ENCODE peak calls at places on chromosomes 4 and X, in five cellular contexts. B is CD8-positive, alpha-beta T cell; H is fibroblast of mammary gland; L is lung; X is cardiac fibroblast. R is an unnamed sample.

GRCh38 chr4:45568694-45569093 is 555.2 kb downstream of the GABRG1 start:
- DNase-seq in L (no peak), H (no peak), B (no peak), X (no peak), R (no peak)

GRCh38 chrX:102964941-102965340 is 27.9 kb downstream of the RAB40AL start:
- DNase-seq in B (no peak), X (no peak), H (no peak), L (no peak), R (no peak)

GRCh38 chr4:158571736-158572135 is 50.1 kb downstream of the RXFP1 start:
- DNase-seq in H (no peak), X (no peak), B (no peak), L (no peak), R (no peak)

GRCh38 chr4:175054980-175055379 is 136.8 kb downstream of the ADAM29 start:
- DNase-seq in B (no peak), L (no peak), X (no peak), H (no peak), R (peak)

GRCh38 chrX:42967681-42968080 is 189.7 kb upstream of the PPP1R2C start:
- DNase-seq in L (no peak), X (no peak), B (no peak), H (no peak), R (no peak)

GRCh38 chrX:11449613-11450012 is 156.4 kb downstream of the AMELX start:
- DNase-seq in B (no peak), L (no peak), H (no peak), X (no peak), R (no peak)

GRCh38 chr4:54099287-54099958 is 540 bp upstream of the GSX2 start:
- DNase-seq in B (no peak), H (no peak), L (no peak), X (no peak), R (no peak)

GRCh38 chr4:78293841-78294301 is 236.7 kb downstream of the FRAS1 start:
- DNase-seq in H (peak), L (no peak), X (peak), B (no peak), R (no peak)

GRCh38 chr4:65508169-65508568 is 162.1 kb downstream of the EPHA5 start:
- DNase-seq in X (peak), H (peak), L (no peak), B (no peak), R (no peak)

GRCh38 chr4:13829457-13829856 is 201.9 kb upstream of the BOD1L1 start:
- DNase-seq in H (peak), X (peak), L (no peak), B (no peak), R (no peak)

GRCh38 chrX:43750248-43750676 is 94.2 kb downstream of the MAOA start:
- DNase-seq in B (peak), L (peak), H (peak), X (peak), R (peak)

GRCh38 chrX:1354036-1355019 is 17.7 kb downstream of the IL3RA start:
- DNase-seq in L (no peak), B (no peak), H (no peak), X (no peak), R (no peak)

GRCh38 chr4:86999244-86999643 is 64.4 kb downstream of the AFF1 start:
- DNase-seq in H (no peak), B (no peak), X (peak), L (no peak), R (no peak)

GRCh38 chrX:150150081-150150779 is 211.9 kb upstream of the EOLA2 start:
- DNase-seq in H (no peak), X (no peak), L (no peak), B (no peak), R (no peak)

GRCh38 chrX:1205681-1206611 is 6.5 kb downstream of the CRLF2 start:
- DNase-seq in L (no peak), B (no peak), H (peak), X (peak), R (peak)

GRCh38 chr4:5045099-5045498 is 6.2 kb upstream of the STK32B start:
- DNase-seq in H (peak), L (no peak), B (no peak), X (no peak), R (no peak)

GRCh38 chrX:24153175-24153795 is 3.8 kb downstream of the ZFX start:
- DNase-seq in L (no peak), H (peak), X (peak), B (no peak), R (peak)
- H3K4me3 ChIP-seq in L (no peak), H (no peak), X (no peak), B (no peak), R (peak)

DNA sequence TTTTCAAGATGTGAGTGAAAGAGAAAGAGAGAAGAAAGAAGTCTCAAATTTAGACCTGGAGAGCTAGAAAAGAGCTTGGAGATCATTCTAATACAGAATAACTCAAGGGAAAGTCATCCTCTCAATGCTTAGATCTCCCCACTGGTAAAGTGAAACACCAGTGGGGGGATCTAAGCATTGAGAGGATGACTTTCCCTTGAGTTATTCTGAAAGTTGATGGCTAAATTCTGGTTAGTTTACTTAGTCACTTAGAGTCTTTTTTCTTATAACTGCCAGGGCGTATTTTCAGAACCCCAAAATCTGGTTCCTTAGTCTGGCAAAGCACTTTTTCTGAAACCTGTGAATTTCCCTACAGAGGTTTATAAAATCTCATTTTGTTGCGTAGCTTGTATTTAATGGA is 198.6 kb downstream of the ARHGAP24 start:
- DNase-seq in L (no peak), H (no peak), B (no peak), X (no peak), R (peak)
- H3K4me3 ChIP-seq in L (no peak), H (no peak), B (no peak), X (no peak), R (no peak)

GRCh38 chr4:105978684-105979296 is 83.5 kb downstream of the NPNT start:
- DNase-seq in X (peak), B (no peak), L (no peak), H (peak), R (no peak)
- H3K4me3 ChIP-seq in X (no peak), B (no peak), L (no peak), H (no peak), R (no peak)

GRCh38 chr4:145177511-145177905 is 2.9 kb downstream of the OTUD4 start:
- DNase-seq in X (peak), B (no peak), L (no peak), H (peak), R (no peak)
- H3K4me3 ChIP-seq in X (peak), B (peak), L (no peak), H (peak), R (peak)

DNA sequence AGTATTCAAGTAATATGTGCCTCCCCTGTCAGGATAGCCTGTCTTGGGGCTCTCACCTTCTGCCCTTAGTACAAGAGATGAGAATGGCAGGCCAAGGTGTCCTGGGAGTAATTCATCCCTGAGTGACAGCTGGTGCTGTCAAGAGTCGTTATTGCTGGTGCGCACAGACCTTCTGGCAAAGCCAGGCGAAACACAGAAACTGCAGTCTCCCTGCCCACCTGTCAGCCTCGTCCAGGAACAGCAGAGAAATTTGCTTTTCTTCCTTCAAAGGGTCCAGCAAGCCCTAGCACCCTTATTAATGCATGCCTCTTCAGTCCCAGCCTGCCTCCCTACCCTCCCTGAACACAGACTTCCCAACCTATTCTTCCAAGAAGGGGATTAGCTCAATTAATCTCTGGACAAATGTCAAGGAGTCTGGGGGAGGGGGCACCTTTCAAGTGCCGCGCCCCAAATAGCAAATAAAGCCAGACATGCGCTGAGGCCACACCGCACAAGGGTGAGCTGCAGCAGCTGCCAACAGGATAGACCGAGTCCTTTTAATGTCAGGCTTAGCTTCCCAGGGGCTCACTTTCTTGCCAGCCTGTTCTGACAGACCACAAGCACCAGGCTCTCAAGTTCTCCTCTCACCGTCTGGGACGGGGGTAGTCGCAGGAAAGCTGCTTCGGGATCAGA is 250.7 kb upstream of the RASGEF1B start:
- DNase-seq in L (no peak), B (no peak), X (no peak), H (no peak), R (no peak)
- H3K4me3 ChIP-seq in L (no peak), B (no peak), X (no peak), H (no peak), R (no peak)

GRCh38 chrX:53441531-53442321 is 7.6 kb upstream of the HSD17B10 start:
- DNase-seq in X (peak), H (peak), L (peak), B (peak), R (peak)

GRCh38 chrX:53442322-53442631 is 8.1 kb upstream of the HSD17B10 start:
- DNase-seq in H (no peak), X (no peak), L (no peak), B (no peak), R (no peak)

GRCh38 chrX:53438832-53439230 is 4.7 kb upstream of the HSD17B10 start:
- DNase-seq in L (no peak), X (no peak), H (no peak), B (no peak), R (no peak)

GRCh38 chrX:53440101-53440500 is 5.9 kb upstream of the HSD17B10 start:
- DNase-seq in L (no peak), B (no peak), X (no peak), H (no peak), R (no peak)

GRCh38 chrX:53440631-53441517 is 6.7 kb upstream of the HSD17B10 start:
- DNase-seq in B (no peak), L (peak), H (peak), X (peak), R (no peak)
- H3K4me3 ChIP-seq in B (peak), L (no peak), H (peak), X (peak), R (peak)

GRCh38 chr4:110516106-110516922 is 40.4 kb downstream of the ENPEP start:
- DNase-seq in H (peak), L (peak), X (peak), B (peak), R (peak)
- H3K4me3 ChIP-seq in H (peak), L (peak), X (peak), B (peak), R (peak)

GRCh38 chr4:102631616-102632015 is 129.2 kb downstream of the MANBA start:
- DNase-seq in B (no peak), X (no peak), L (no peak), H (no peak), R (no peak)

GRCh38 chr4:102632236-102632635 is 128.5 kb downstream of the MANBA start:
- DNase-seq in L (no peak), H (no peak), B (no peak), X (peak), R (no peak)

GRCh38 chr4:102627831-102628523 is 126.8 kb downstream of the NFKB1 start:
- DNase-seq in X (peak), B (no peak), L (no peak), H (peak), R (no peak)

GRCh38 chr4:102633100-102633499 is 127.7 kb downstream of the MANBA start:
- DNase-seq in X (no peak), B (no peak), L (no peak), H (no peak), R (no peak)

GRCh38 chr4:102629686-102630085 is 128.5 kb downstream of the NFKB1 start:
- DNase-seq in B (no peak), L (no peak), X (no peak), H (no peak), R (no peak)
- H3K4me3 ChIP-seq in B (no peak), L (no peak), X (no peak), H (no peak), R (no peak)